ENCODE peak calls at places on chromosomes 3 and 15, in six cellular contexts. I, C, B, U, W and E are unnamed samples.

GRCh38 chr15:52870015-52870414 is 79.9 kb upstream of the ONECUT1 start:
- DNase-seq in B (no peak), I (no peak), C (no peak), W (no peak), U (no peak), E (no peak)

GRCh38 chr3:10196389-10197052 is 31.8 kb downstream of the IRAK2 start:
- DNase-seq in C (no peak), U (no peak), B (no peak), I (no peak), W (no peak), E (peak)

GRCh38 chr15:33699691-33700447 is 268.4 kb upstream of the CHRM5 start:
- DNase-seq in B (no peak), C (no peak), U (no peak), I (no peak), W (no peak), E (peak)

GRCh38 chr15:76795217-76795616 is 109.9 kb downstream of the SCAPER start:
- DNase-seq in I (no peak), W (no peak), C (no peak), U (no peak), B (no peak), E (no peak)

GRCh38 chr3:15148614-15149013 is 49.7 kb upstream of the RBSN start:
- DNase-seq in I (no peak), U (no peak), B (no peak), C (peak), W (no peak), E (peak)

GRCh38 chr15:68507447-68507846 is 71.3 kb upstream of the CORO2B start:
- DNase-seq in W (no peak), U (no peak), I (no peak), B (no peak), C (no peak), E (no peak)

GRCh38 chr15:101675796-101676582 is 23.8 kb upstream of the TM2D3 start:
- DNase-seq in C (no peak), I (no peak), W (no peak), U (no peak), B (peak), E (no peak)

GRCh38 chr3:8619548-8619947 is 25.1 kb downstream of the SSUH2 start:
- DNase-seq in W (no peak), B (no peak), I (no peak), C (no peak), U (no peak), E (no peak)

GRCh38 chr3:179765396-179765795 is 112.6 kb downstream of the USP13 start:
- DNase-seq in C (no peak), I (no peak), U (no peak), W (no peak), B (no peak), E (no peak)

GRCh38 chr3:189300345-189300744 is 128.6 kb downstream of the TPRG1 start:
- DNase-seq in C (no peak), U (no peak), I (no peak), B (no peak), W (no peak), E (no peak)

GRCh38 chr3:195580733-195581443 is 2.9 kb downstream of the APOD start:
- DNase-seq in I (no peak), B (no peak), W (no peak), U (no peak), C (no peak), E (no peak)

GRCh38 chr15:76968310-76968709 is 26.6 kb upstream of the PSTPIP1 start:
- DNase-seq in B (no peak), W (no peak), I (no peak), U (no peak), C (no peak), E (no peak)

GRCh38 chr3:119884161-119884557 is 102.3 kb downstream of the NR1I2 start:
- DNase-seq in W (no peak), B (no peak), C (no peak), U (no peak), I (no peak), E (no peak)

GRCh38 chr3:78978037-78978436 is 789.8 kb downstream of the ROBO1 start:
- DNase-seq in C (no peak), W (no peak), B (peak), U (no peak), I (no peak), E (peak)

GRCh38 chr3:195591220-195591619 is 7.5 kb upstream of the APOD start:
- DNase-seq in C (no peak), I (peak), W (no peak), B (no peak), U (no peak), E (no peak)

GRCh38 chr15:57680021-57680420 is 26.5 kb upstream of the POLR2M start:
- DNase-seq in U (no peak), W (no peak), B (peak), C (no peak), I (no peak), E (no peak)

GRCh38 chr15:90594297-90594696 is 64.6 kb downstream of the CRTC3 start:
- DNase-seq in W (no peak), U (peak), B (peak), I (peak), C (no peak), E (no peak)

GRCh38 chr3:52181543-52181942 is 16.4 kb upstream of the ALAS1 start:
- DNase-seq in C (no peak), I (no peak), W (no peak), B (no peak), U (no peak), E (no peak)

GRCh38 chr15:40754574-40754882 is 526 bp downstream of the RMDN3 start:
- DNase-seq in C (peak), U (peak), W (no peak), I (no peak), B (peak), E (peak)

GRCh38 chr15:49832421-49832980 is 211.7 kb downstream of the DTWD1 start:
- DNase-seq in B (no peak), C (no peak), W (peak), I (no peak), U (no peak), E (peak)

GRCh38 chr15:74156018-74156417 is 17.5 kb upstream of the ISLR start:
- DNase-seq in U (no peak), I (no peak), W (no peak), B (no peak), C (no peak), E (no peak)

GRCh38 chr15:45157974-45158373 is 28.2 kb downstream of the DUOX1 start:
- DNase-seq in U (no peak), W (no peak), I (no peak), C (no peak), B (no peak), E (peak)

GRCh38 chr15:65682404-65682911 is 60.7 kb downstream of the SLC24A1 start:
- DNase-seq in U (no peak), C (no peak), W (no peak), B (no peak), I (no peak), E (no peak)

GRCh38 chr3:13772321-13772745 is 107.5 kb downstream of the WNT7A start:
- DNase-seq in I (no peak), C (no peak), B (no peak), W (no peak), U (no peak), E (no peak)

GRCh38 chr3:104291437-104291851 is 1075.3 kb upstream of the ALCAM start:
- DNase-seq in W (no peak), U (no peak), B (peak), I (no peak), C (no peak), E (no peak)

GRCh38 chr3:125061170-125061569 is 5.4 kb upstream of the HEG1 start:
- DNase-seq in W (no peak), B (no peak), I (no peak), C (no peak), U (no peak), E (no peak)

GRCh38 chr3:49916686-49917085 is 12.9 kb downstream of the MON1A start:
- DNase-seq in C (no peak), I (no peak), U (no peak), W (no peak), B (no peak), E (peak)

GRCh38 chr15:70329179-70329578 is 231.5 kb upstream of the TLE3 start:
- DNase-seq in B (no peak), W (no peak), C (no peak), I (no peak), U (no peak), E (no peak)

GRCh38 chr15:40430271-40430805 is 10.4 kb upstream of the BAHD1 start:
- DNase-seq in I (no peak), W (no peak), C (no peak), B (no peak), U (no peak), E (peak)

GRCh38 chr3:135040321-135041110 is 245.5 kb downstream of the EPHB1 start:
- DNase-seq in B (no peak), U (no peak), I (no peak), W (no peak), C (no peak), E (peak)

GRCh38 chr3:171257251-171258179 is 202.7 kb downstream of the TNIK start:
- DNase-seq in I (no peak), W (no peak), C (no peak), U (no peak), B (no peak), E (no peak)

GRCh38 chr3:37605754-37606153 is 255.9 kb upstream of the CTDSPL start:
- DNase-seq in B (no peak), U (no peak), W (no peak), I (no peak), C (no peak), E (no peak)

GRCh38 chr3:134627831-134628230 is 23.0 kb downstream of the KY start:
- DNase-seq in W (peak), U (no peak), C (no peak), B (no peak), I (peak), E (peak)

GRCh38 chr3:132399054-132399929 is 18.0 kb upstream of the DNAJC13 start:
- DNase-seq in C (no peak), B (peak), I (no peak), W (peak), U (no peak), E (peak)

GRCh38 chr3:124766113-124767095 is 36.2 kb downstream of the UMPS start:
- DNase-seq in I (no peak), C (no peak), W (no peak), B (no peak), U (no peak), E (no peak)

GRCh38 chr3:139521144-139521543 is 18.4 kb downstream of the RBP1 start:
- DNase-seq in W (no peak), U (no peak), B (no peak), C (no peak), I (no peak), E (no peak)

GRCh38 chr3:139518926-139519842 is 20.4 kb downstream of the RBP1 start:
- DNase-seq in B (no peak), W (no peak), U (no peak), C (no peak), I (no peak), E (no peak)

GRCh38 chr3:139521811-139522210 is 17.7 kb downstream of the RBP1 start:
- DNase-seq in I (no peak), C (no peak), W (no peak), B (no peak), U (no peak), E (no peak)

GRCh38 chr3:139518296-139518695 is 21.2 kb downstream of the RBP1 start:
- DNase-seq in U (no peak), W (no peak), I (no peak), B (no peak), C (no peak), E (no peak)

DNA sequence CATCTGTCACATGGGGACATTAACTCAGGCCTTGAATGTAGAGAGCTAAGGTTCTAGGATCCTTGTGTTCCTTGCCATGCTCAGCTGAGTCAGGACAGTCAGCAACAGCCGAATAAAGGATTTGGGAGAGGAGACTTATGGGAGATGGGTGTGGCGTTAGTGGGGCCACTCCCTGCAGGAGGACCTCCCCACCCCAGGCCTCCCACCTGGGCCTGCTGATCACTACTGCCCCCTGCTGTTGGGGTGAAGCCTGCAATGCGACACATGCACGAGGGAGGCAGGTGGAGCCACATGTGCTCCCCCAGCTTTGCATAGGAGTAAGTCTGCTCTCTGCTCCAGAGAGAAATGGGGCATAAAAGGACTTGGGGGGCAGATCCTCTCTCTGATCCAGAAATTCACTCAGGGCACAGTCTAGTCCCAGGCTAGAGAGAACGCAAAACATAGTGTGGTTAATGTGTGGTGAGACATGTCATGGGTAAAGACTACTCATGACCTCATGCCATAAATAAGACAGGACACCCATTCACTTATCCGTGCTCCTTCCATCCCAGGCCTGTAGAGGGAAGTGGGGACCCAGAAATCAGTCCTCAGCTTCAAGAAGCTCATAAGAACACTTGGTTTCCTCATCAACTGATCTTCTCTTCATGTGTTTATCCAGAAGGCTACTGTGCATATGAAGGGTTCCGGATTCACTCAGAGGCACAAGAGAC is 19.4 kb downstream of the RBP1 start:
- DNase-seq in I (no peak), U (no peak), W (no peak), B (no peak), C (no peak), E (peak)
- TF ChIP-seq CTCF in I (no peak), U (no peak), W (peak), B (peak), C (peak), E (peak)

DNA sequence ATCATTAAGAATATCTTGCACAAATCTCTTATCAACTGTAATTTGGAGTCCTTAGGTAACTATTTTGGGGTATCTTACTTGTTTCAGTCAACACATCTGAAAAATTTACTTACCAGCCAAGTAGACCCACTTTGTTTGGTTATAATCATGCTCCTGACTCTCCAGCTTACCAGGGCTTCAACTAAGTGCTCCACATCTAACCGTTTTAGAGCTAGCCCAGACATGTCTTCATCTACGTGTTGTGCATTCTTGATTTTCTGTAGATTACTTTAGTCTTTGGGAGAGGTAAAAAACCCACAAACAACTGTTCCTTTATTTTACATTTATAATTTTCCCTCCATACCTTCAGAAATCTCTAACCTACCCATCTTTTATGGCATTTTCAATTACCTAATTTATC is 17.2 kb downstream of the EAF2 start:
- DNase-seq in I (no peak), B (no peak), W (no peak), C (no peak), U (no peak), E (no peak)
- TF ChIP-seq CTCF in I (no peak), B (no peak), W (no peak), C (no peak), U (no peak), E (no peak)

GRCh38 chr3:72034956-72035355 is 250.0 kb upstream of the PROK2 start:
- DNase-seq in W (no peak), C (no peak), I (no peak), U (no peak), B (no peak), E (peak)
- TF ChIP-seq CTCF in W (no peak), C (no peak), I (no peak), U (no peak), B (no peak), E (no peak)

DNA sequence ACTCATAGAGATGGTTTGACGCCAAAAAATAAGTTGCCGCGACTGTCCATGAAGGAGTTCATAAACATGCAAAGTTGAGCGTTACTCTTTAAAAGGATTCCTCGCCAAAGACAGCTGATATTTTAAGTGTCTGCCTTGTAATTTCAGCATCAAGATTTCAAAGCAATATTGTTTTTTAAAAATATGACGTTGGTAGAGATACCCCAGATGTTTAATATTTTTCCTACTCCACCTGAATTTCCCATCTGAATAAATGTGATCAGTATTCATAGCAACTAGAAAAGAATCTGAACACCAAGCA is 155.0 kb downstream of the TUSC7 start:
- DNase-seq in I (no peak), C (no peak), W (no peak), B (no peak), U (no peak), E (no peak)
- TF ChIP-seq CTCF in I (no peak), C (no peak), W (no peak), B (no peak), U (no peak), E (no peak)

GRCh38 chr15:31297880-31298456 is 28.7 kb upstream of the KLF13 start:
- DNase-seq in C (no peak), U (no peak), W (no peak), I (peak), B (no peak), E (no peak)

GRCh38 chr15:31295660-31296059 is 31.0 kb upstream of the KLF13 start:
- DNase-seq in I (no peak), W (no peak), B (no peak), C (peak), U (no peak), E (no peak)

GRCh38 chr15:31298707-31299172 is 27.9 kb upstream of the KLF13 start:
- DNase-seq in W (no peak), B (no peak), U (no peak), C (no peak), I (no peak), E (no peak)

GRCh38 chr15:31297221-31297879 is 29.3 kb upstream of the KLF13 start:
- DNase-seq in C (no peak), I (no peak), B (no peak), W (no peak), U (no peak), E (no peak)

GRCh38 chr15:31296304-31297220 is 30.1 kb upstream of the KLF13 start:
- DNase-seq in W (no peak), C (no peak), B (peak), I (peak), U (no peak), E (no peak)
- TF ChIP-seq CTCF in W (peak), C (no peak), B (no peak), I (no peak), U (no peak), E (no peak)

GRCh38 chr3:113279686-113280085 is 68.3 kb downstream of the BOC start:
- DNase-seq in B (no peak), W (no peak), C (no peak), U (no peak), I (no peak), E (no peak)

GRCh38 chr3:113277414-113277813 is 66.1 kb downstream of the BOC start:
- DNase-seq in C (no peak), B (no peak), I (no peak), W (no peak), U (no peak), E (no peak)

GRCh38 chr3:113276581-113277080 is 65.3 kb downstream of the BOC start:
- DNase-seq in I (no peak), C (no peak), U (no peak), B (no peak), W (no peak), E (no peak)

GRCh38 chr3:113278599-113278955 is 67.2 kb downstream of the BOC start:
- DNase-seq in C (no peak), B (no peak), W (no peak), I (no peak), U (no peak), E (no peak)

DNA sequence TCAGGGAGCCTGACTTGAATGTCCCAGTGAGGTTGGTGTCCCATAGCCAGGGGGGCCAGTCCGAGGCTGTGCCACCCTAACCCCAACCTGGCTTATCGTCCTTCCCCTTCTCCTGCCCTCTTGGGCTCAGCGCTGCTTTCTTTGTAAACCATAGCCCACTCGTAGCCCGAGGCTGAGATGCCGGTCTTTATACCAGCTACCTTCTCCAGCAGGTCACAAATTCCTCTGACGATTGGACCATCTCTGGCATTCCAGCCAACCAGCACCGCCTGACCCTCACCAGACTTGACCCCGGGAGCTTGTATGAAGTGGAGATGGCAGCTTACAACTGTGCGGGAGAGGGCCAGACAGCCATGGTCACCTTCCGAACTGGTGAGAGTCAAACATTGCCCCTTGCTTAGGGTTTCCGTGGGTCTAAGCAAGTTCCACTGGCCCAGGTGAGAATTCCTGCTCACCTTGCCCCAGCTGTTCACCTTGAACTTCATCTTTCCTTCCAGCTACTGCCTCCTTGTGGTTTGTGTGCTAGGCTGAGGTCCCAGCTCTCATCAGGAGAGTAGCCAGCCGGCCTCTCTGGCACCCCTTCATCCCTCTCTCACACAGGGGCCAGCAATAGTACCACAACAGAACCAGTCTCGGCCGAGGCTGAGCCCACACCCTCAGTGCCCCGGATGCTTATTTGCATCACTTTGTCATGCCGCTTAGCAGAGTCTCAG is 66.7 kb downstream of the BOC start:
- DNase-seq in I (no peak), U (no peak), C (no peak), W (no peak), B (no peak), E (no peak)
- TF ChIP-seq CTCF in I (no peak), U (no peak), C (no peak), W (no peak), B (no peak), E (no peak)

DNA sequence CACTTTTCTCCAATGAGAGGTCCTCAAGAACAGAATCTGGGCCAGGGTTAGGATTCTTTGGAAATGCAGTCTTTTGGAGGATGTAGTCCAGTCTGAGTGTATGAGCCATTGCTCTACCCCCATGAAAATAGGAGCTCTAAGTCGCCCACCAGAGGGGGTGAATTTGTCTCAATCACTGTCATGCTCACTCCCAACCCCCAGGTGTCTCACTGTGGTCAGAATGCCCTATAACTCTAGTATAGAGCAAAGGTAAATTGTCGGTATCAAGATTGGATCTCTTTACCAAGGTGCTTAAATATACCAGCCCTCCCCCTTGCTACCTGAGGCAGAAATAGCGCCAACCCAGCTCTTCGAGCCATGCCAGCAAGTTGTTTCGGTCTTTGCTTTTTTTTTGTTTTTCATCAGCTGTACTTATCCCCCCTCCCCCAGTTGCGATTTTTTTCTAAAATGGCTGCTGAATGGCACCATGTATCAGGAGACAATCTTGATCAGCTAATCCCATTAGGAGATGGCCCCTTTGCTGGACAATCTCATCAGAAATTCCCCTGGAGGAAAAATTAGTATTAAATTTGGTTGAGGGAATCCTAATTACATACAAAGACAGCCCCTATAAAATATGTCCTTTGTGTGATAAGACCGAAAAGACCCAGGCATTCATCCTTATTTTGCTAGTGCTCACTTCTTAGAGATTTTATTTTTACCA is 130.7 kb downstream of the EBLN2 start:
- DNase-seq in B (no peak), C (peak), W (no peak), U (no peak), I (no peak), E (no peak)
- TF ChIP-seq CTCF in B (no peak), C (peak), W (peak), U (no peak), I (no peak), E (no peak)